ENCODE peak calls at places on chromosome 4, in eight cellular contexts. Y is pancreas; J is cardiac fibroblast; T is dorsolateral prefrontal cortex; H is coronary artery; P is GM12865; X is CD8-positive, alpha-beta T cell; N is body of pancreas. O is an unnamed sample.

GRCh38 chr4:47824844-47825243 is 13.0 kb downstream of the CORIN start:
- DNase-seq in J (no peak), H (no peak), P (no peak), T (no peak), N (no peak), X (no peak), Y (no peak), O (no peak)

GRCh38 chr4:5999830-6000365 is 18.3 kb downstream of the C4orf50 start:
- DNase-seq in J (no peak), T (no peak), Y (no peak), X (no peak), N (no peak), H (no peak), P (no peak), O (no peak)

GRCh38 chr4:744212-744841 is 38.7 kb downstream of the PCGF3 start:
- DNase-seq in H (no peak), P (no peak), N (no peak), J (no peak), X (no peak), Y (no peak), T (no peak), O (no peak)

GRCh38 chr4:142128529-142128928 is 492.1 kb downstream of the IL15 start:
- DNase-seq in X (no peak), P (no peak), Y (no peak), H (peak), T (no peak), J (no peak), N (peak), O (peak)

GRCh38 chr4:169621754-169622481 is 1.5 kb downstream of the CLCN3 start:
- DNase-seq in H (no peak), P (peak), T (no peak), N (no peak), X (no peak), Y (no peak), J (peak), O (no peak)

GRCh38 chr4:128287159-128287870 is at the start of gene PGRMC2:
- DNase-seq in H (peak), Y (no peak), T (no peak), P (no peak), N (no peak), J (peak), X (no peak), O (peak)

GRCh38 chr4:143085224-143085623 is 99.5 kb upstream of the USP38 start:
- DNase-seq in N (no peak), T (no peak), Y (no peak), X (no peak), H (no peak), P (no peak), J (peak), O (peak)

GRCh38 chr4:22268350-22269025 is 247.4 kb downstream of the ADGRA3 start:
- DNase-seq in P (no peak), J (no peak), Y (no peak), H (no peak), T (no peak), X (no peak), N (no peak), O (no peak)

GRCh38 chr4:101222156-101222845 is 125.0 kb downstream of the PPP3CA start:
- DNase-seq in T (no peak), X (no peak), H (no peak), Y (no peak), P (no peak), J (peak), N (no peak), O (peak)

GRCh38 chr4:1366371-1367229 is 19.6 kb downstream of the UVSSA start:
- DNase-seq in Y (peak), N (no peak), J (no peak), P (no peak), T (peak), H (no peak), X (no peak), O (no peak)

GRCh38 chr4:149291463-149291862 is 524.2 kb downstream of the IQCM start:
- DNase-seq in X (no peak), T (no peak), N (peak), J (peak), H (no peak), Y (no peak), P (no peak), O (peak)

GRCh38 chr4:7132730-7133582 is 59.4 kb upstream of the SORCS2 start:
- DNase-seq in T (no peak), X (no peak), P (no peak), N (no peak), H (no peak), Y (no peak), J (peak), O (peak)

GRCh38 chr4:39375478-39375877 is 9.3 kb upstream of the RFC1 start:
- DNase-seq in P (no peak), H (no peak), N (no peak), T (no peak), X (no peak), J (no peak), Y (no peak), O (no peak)

GRCh38 chr4:153792007-153792892 is 3.4 kb upstream of the SFRP2 start:
- DNase-seq in H (peak), N (peak), P (no peak), T (peak), X (no peak), Y (peak), J (peak), O (peak)

GRCh38 chr4:113312529-113312928 is 263.1 kb downstream of the ANK2 start:
- DNase-seq in P (no peak), T (no peak), J (no peak), X (no peak), Y (no peak), H (no peak), N (no peak), O (no peak)

GRCh38 chr4:53863731-53864130 is 200.7 kb downstream of the CHIC2 start:
- DNase-seq in Y (no peak), T (no peak), J (no peak), P (no peak), N (no peak), X (no peak), H (no peak), O (peak)
- H3K4me3 ChIP-seq in Y (no peak), T (no peak), J (no peak), P (no peak), N (no peak), X (no peak), H (no peak), O (no peak)

GRCh38 chr4:76733380-76733779 is 164.6 kb downstream of the SOWAHB start:
- DNase-seq in N (peak), X (no peak), P (peak), Y (peak), H (no peak), J (no peak), T (no peak), O (no peak)
- TF ChIP-seq CTCF in N (no peak), X (no peak), P (peak), Y (no peak), H (no peak), J (no peak), T (no peak), O (no peak)

GRCh38 chr4:65669981-65670330 is 333 bp downstream of the EPHA5 start:
- DNase-seq in H (no peak), P (no peak), Y (no peak), N (no peak), T (no peak), X (no peak), J (no peak), O (no peak)
- H3K4me3 ChIP-seq in H (peak), P (no peak), Y (no peak), N (peak), T (peak), X (no peak), J (peak), O (peak)

GRCh38 chr4:3452376-3452775 is 10.6 kb downstream of the HGFAC start:
- DNase-seq in H (no peak), T (no peak), Y (no peak), X (no peak), J (peak), P (no peak), N (peak), O (no peak)
- TF ChIP-seq CTCF in H (no peak), T (no peak), Y (no peak), X (no peak), J (peak), P (peak), N (no peak), O (peak)

O was measured in fibroblast of the aortic adventitia.